ENCODE peak calls at places on chromosomes 1 and 21, in five cellular contexts. D is colonic mucosa; W is activated CD8-positive, alpha-beta memory T cell treated with anti-CD3 and anti-CD28 coated beads for 24 hours; K is CD4-positive, CD25-positive, alpha-beta regulatory T cell; A is Calu3. U is an unnamed sample.

GRCh38 chr1:9506901-9507300 is 32.4 kb upstream of the SLC25A33 start:
- DNase-seq in A (no peak), K (no peak), W (no peak), D (no peak), U (no peak)

GRCh38 chr1:198169704-198170103 is 12.9 kb downstream of the NEK7 start:
- DNase-seq in K (no peak), W (no peak), A (no peak), D (no peak), U (no peak)

GRCh38 chr1:45246760-45247159 is 40.4 kb upstream of the ZSWIM5 start:
- DNase-seq in A (no peak), D (no peak), W (no peak), K (no peak), U (peak)

GRCh38 chr1:83693409-83694126 is 305.4 kb downstream of the TTLL7 start:
- DNase-seq in A (no peak), K (no peak), D (no peak), W (no peak), U (no peak)

GRCh38 chr1:79781261-79781660 is 774.7 kb upstream of the ADGRL4 start:
- DNase-seq in W (no peak), A (no peak), D (no peak), K (no peak), U (no peak)

GRCh38 chr1:218395916-218396315 is 50.8 kb downstream of the TGFB2 start:
- DNase-seq in A (no peak), K (no peak), W (no peak), D (no peak), U (no peak)

GRCh38 chr1:115545791-115546733 is 95.7 kb upstream of the VANGL1 start:
- DNase-seq in D (peak), K (no peak), A (peak), W (no peak), U (peak)

GRCh38 chr1:1399870-1400575 is 888 bp upstream of the CCNL2 start:
- DNase-seq in W (no peak), A (no peak), K (no peak), D (no peak), U (no peak)

GRCh38 chr1:44496541-44497171 is 91.6 kb downstream of the RNF220 start:
- DNase-seq in D (no peak), K (no peak), W (no peak), A (no peak), U (no peak)

GRCh38 chr1:28887835-28888682 is 26.3 kb upstream of the EPB41 start:
- DNase-seq in D (peak), W (peak), A (no peak), K (no peak), U (no peak)

GRCh38 chr1:75130865-75131592 is 3.2 kb upstream of the LHX8 start:
- DNase-seq in W (no peak), K (no peak), D (no peak), A (no peak), U (no peak)

GRCh38 chr21:43817157-43818086 is 28.0 kb downstream of the RRP1 start:
- DNase-seq in D (no peak), K (no peak), A (no peak), W (no peak), U (no peak)

GRCh38 chr21:36171741-36172331 is 15.2 kb downstream of the DOP1B start:
- DNase-seq in D (no peak), A (no peak), W (no peak), K (no peak), U (no peak)

GRCh38 chr1:37498872-37499617 is 15.5 kb downstream of the MEAF6 start:
- DNase-seq in D (peak), W (no peak), K (no peak), A (peak), U (peak)

GRCh38 chr1:67788907-67789306 is 44.4 kb downstream of the GNG12 start:
- DNase-seq in A (no peak), W (no peak), D (no peak), K (no peak), U (no peak)

GRCh38 chr21:33682992-33683627 is 40.8 kb downstream of the ITSN1 start:
- DNase-seq in K (no peak), W (no peak), A (peak), D (no peak), U (no peak)

GRCh38 chr1:22320703-22321344 is 130.8 kb upstream of the ZBTB40 start:
- DNase-seq in K (no peak), D (no peak), W (no peak), A (no peak), U (no peak)

GRCh38 chr1:231896806-231897205 is 270.2 kb downstream of the DISC1 start:
- DNase-seq in K (no peak), W (no peak), A (no peak), D (no peak), U (peak)

GRCh38 chr1:228986093-228986904 is 251.0 kb downstream of the RHOU start:
- DNase-seq in A (no peak), K (no peak), W (peak), D (peak), U (peak)

GRCh38 chr1:102834688-102835320 is 273.5 kb downstream of the COL11A1 start:
- DNase-seq in W (no peak), A (no peak), K (no peak), D (no peak), U (no peak)

GRCh38 chr21:14484188-14485009 is 61.7 kb downstream of the SAMSN1 start:
- DNase-seq in D (no peak), K (no peak), A (no peak), W (no peak), U (no peak)

GRCh38 chr1:23699280-23700179 is 7.9 kb downstream of the RPL11 start:
- DNase-seq in W (no peak), A (no peak), K (no peak), D (no peak), U (no peak)

GRCh38 chr1:44643721-44644330 is 30.5 kb downstream of the TMEM53 start:
- DNase-seq in W (no peak), D (no peak), A (no peak), K (no peak), U (no peak)

GRCh38 chr1:31523769-31524168 is 52.5 kb upstream of the TINAGL1 start:
- DNase-seq in W (no peak), D (peak), A (no peak), K (no peak), U (no peak)

GRCh38 chr1:53378061-53378460 is 50.2 kb upstream of the LRP8 start:
- DNase-seq in K (no peak), W (no peak), A (no peak), D (no peak), U (no peak)

GRCh38 chr1:25056536-25056935 is 126.5 kb upstream of the RUNX3 start:
- DNase-seq in A (no peak), D (no peak), W (no peak), K (no peak), U (no peak)

GRCh38 chr21:31554511-31555022 is 104.9 kb upstream of the SOD1 start:
- DNase-seq in K (no peak), D (no peak), W (peak), A (peak), U (no peak)

GRCh38 chr1:248862695-248863010 is 3.8 kb upstream of the ZNF692 start:
- DNase-seq in A (no peak), D (no peak), W (no peak), K (no peak), U (no peak)

GRCh38 chr21:42195378-42196031 is 23.4 kb upstream of the ABCG1 start:
- DNase-seq in A (no peak), D (no peak), W (no peak), K (no peak), U (no peak)

GRCh38 chr1:214281902-214282695 is 1.1 kb downstream of the SMYD2 start:
- DNase-seq in A (peak), W (no peak), K (no peak), D (peak), U (no peak)

GRCh38 chr1:245306628-245307410 is 152.0 kb downstream of the KIF26B start:
- DNase-seq in K (no peak), A (no peak), W (no peak), D (no peak), U (no peak)

GRCh38 chr1:156750932-156751723 is at the start of gene HDGF:
- DNase-seq in K (peak), D (peak), W (peak), A (peak), U (no peak)

GRCh38 chr1:17744666-17745563 is 10.2 kb upstream of the ACTL8 start:
- DNase-seq in A (peak), K (no peak), D (no peak), W (no peak), U (no peak)

GRCh38 chr1:220876511-220877347 is 2.5 kb upstream of the HLX start:
- DNase-seq in W (no peak), K (no peak), D (no peak), A (no peak), U (no peak)

GRCh38 chr1:86914998-86915736 is 732 bp downstream of the HS2ST1 start:
- DNase-seq in D (peak), K (peak), A (peak), W (peak), U (peak)

U was measured in prostate gland.